ENCODE peak calls at places on chromosome 22, in seven cellular contexts. W is thyroid gland, M is HTR-8/SVneo, H is iPS-NIHi11, T is aorta, D is NCI-H460, I is mesendoderm. J is an unnamed sample.
A peak's percentile ranks its signal among the peaks of the same experiment; 100 is the strongest.

GRCh38 chr22:26952654-26953379 is 295.4 kb downstream of the MIAT start:
- DNase-seq in W (peak; percentile 3), M (no peak), H (peak; percentile 28), T (no peak), D (no peak), I (peak; percentile 55), J (no peak)

GRCh38 chr22:25081409-25081824 is 118.2 kb upstream of the CRYBB3 start:
- DNase-seq in W (peak; percentile 56), M (peak; percentile 13), H (peak; percentile 70), T (no peak), D (peak; percentile 16), I (peak; percentile 60), J (no peak)

GRCh38 chr22:46537946-46538815 is 761 bp upstream of the CELSR1 start:
- DNase-seq in W (peak; percentile 32), M (no peak), H (peak; percentile 63), T (no peak), D (no peak), I (peak; percentile 48), J (no peak)

GRCh38 chr22:36364255-36365019 is 23.3 kb downstream of the MYH9 start:
- DNase-seq in W (no peak), M (no peak), H (no peak), T (no peak), D (no peak), I (no peak), J (no peak)

GRCh38 chr22:47289316-47289985 is 527.0 kb downstream of the TBC1D22A start:
- DNase-seq in W (no peak), M (no peak), H (no peak), T (no peak), D (no peak), I (no peak), J (no peak)

GRCh38 chr22:24445481-24446290 is 18.3 kb downstream of the ADORA2A start:
- DNase-seq in W (no peak), M (no peak), H (no peak), T (no peak), D (no peak), I (peak; percentile 54), J (no peak)

GRCh38 chr22:49486225-49486624 is 341.4 kb downstream of the BRD1 start:
- DNase-seq in W (no peak), M (no peak), H (no peak), T (no peak), D (no peak), I (no peak), J (no peak)

GRCh38 chr22:48979482-48979881 is 848.2 kb downstream of the BRD1 start:
- DNase-seq in W (no peak), M (no peak), H (peak; percentile 49), T (no peak), D (no peak), I (peak; percentile 85), J (no peak)

GRCh38 chr22:37898441-37899181 is 7.5 kb upstream of the MICALL1 start:
- DNase-seq in W (peak; percentile 92), M (no peak), H (no peak), T (no peak), D (no peak), I (peak; percentile 51), J (no peak)

GRCh38 chr22:43828711-43829447 is 16.8 kb upstream of the EFCAB6 start:
- DNase-seq in W (no peak), M (no peak), H (peak; percentile 71), T (no peak), D (no peak), I (peak; percentile 40), J (no peak)

GRCh38 chr22:44622147-44622427 is 79.9 kb upstream of the PRR5 start:
- DNase-seq in W (no peak), M (no peak), H (no peak), T (no peak), D (no peak), I (peak; percentile 69), J (no peak)

GRCh38 chr22:47337161-47337621 is 574.7 kb downstream of the TBC1D22A start:
- DNase-seq in W (no peak), M (peak; percentile 29), H (no peak), T (no peak), D (peak; percentile 27), I (no peak), J (peak; percentile 72)

GRCh38 chr22:24063986-24064385 is 52.9 kb downstream of the CABIN1 start:
- DNase-seq in W (no peak), M (no peak), H (no peak), T (no peak), D (no peak), I (no peak), J (no peak)

GRCh38 chr22:29106839-29107238 is 34.0 kb downstream of the KREMEN1 start:
- DNase-seq in W (no peak), M (no peak), H (no peak), T (no peak), D (no peak), I (no peak), J (no peak)